ENCODE peak calls at places on chromosome 6, in four cellular contexts. F, L, R and J are unnamed samples.

GRCh38 chr6:167751579-167752115 is 75.1 kb upstream of the AFDN start:
- DNase-seq in F (no peak), L (no peak), R (no peak), J (no peak)

GRCh38 chr6:105642708-105643107 is 239.8 kb upstream of the PREP start:
- DNase-seq in F (no peak), L (no peak), R (no peak), J (no peak)

GRCh38 chr6:145745861-145746260 is 10.5 kb upstream of the EPM2A start:
- DNase-seq in F (no peak), L (no peak), R (no peak), J (no peak)

GRCh38 chr6:64538760-64539159 is 903.2 kb downstream of the PHF3 start:
- DNase-seq in F (no peak), L (no peak), R (no peak), J (peak; percentile 17)

GRCh38 chr6:75750925-75751324 is 1.9 kb downstream of the MYO6 start:
- DNase-seq in F (no peak), L (no peak), R (no peak), J (no peak)

GRCh38 chr6:40244684-40245083 is 310.4 kb upstream of the MOCS1 start:
- DNase-seq in F (no peak), L (no peak), R (no peak), J (no peak)

GRCh38 chr6:73362869-73363536 is 545 bp downstream of the KHDC3L start:
- DNase-seq in F (no peak), L (no peak), R (no peak), J (no peak)

GRCh38 chr6:12749531-12750379 is 33.2 kb downstream of the PHACTR1 start:
- DNase-seq in F (no peak), L (peak; percentile 25), R (no peak), J (peak; percentile 89)

GRCh38 chr6:82487895-82488294 is 124.3 kb downstream of the TPBG start:
- DNase-seq in F (no peak), L (no peak), R (no peak), J (no peak)

GRCh38 chr6:143734641-143735063 is 56.9 kb downstream of the PHACTR2 start:
- DNase-seq in F (no peak), L (no peak), R (no peak), J (peak; percentile 57)

GRCh38 chr6:156065838-156066237 is 610.2 kb upstream of the NOX3 start:
- DNase-seq in F (no peak), L (no peak), R (no peak), J (no peak)

GRCh38 chr6:134714679-134715078 is 235.2 kb downstream of the ALDH8A1 start:
- DNase-seq in F (no peak), L (no peak), R (no peak), J (no peak)

GRCh38 chr6:125066964-125067363 is 86.6 kb upstream of the TPD52L1 start:
- DNase-seq in F (no peak), L (no peak), R (no peak), J (no peak)

GRCh38 chr6:44041461-44042260 is 85.6 kb downstream of the MRPL14 start:
- DNase-seq in F (no peak), L (peak; percentile 68), R (no peak), J (no peak)

GRCh38 chr6:122580731-122581130 is 29.5 kb upstream of the PKIB start:
- DNase-seq in F (no peak), L (no peak), R (peak; percentile 4), J (no peak)

GRCh38 chr6:69917834-69918233 is 51.5 kb downstream of the COL19A1 start:
- DNase-seq in F (peak; percentile 20), L (no peak), R (no peak), J (no peak)

GRCh38 chr6:21887301-21888185 is 294.0 kb downstream of the SOX4 start:
- DNase-seq in F (no peak), L (no peak), R (peak; percentile 7), J (no peak)

GRCh38 chr6:46903175-46903574 is 18.6 kb downstream of the ADGRF5 start:
- DNase-seq in F (no peak), L (no peak), R (peak; percentile 30), J (no peak)

GRCh38 chr6:2931055-2931454 is 27.9 kb upstream of the SERPINB9 start:
- DNase-seq in F (no peak), L (no peak), R (no peak), J (no peak)

GRCh38 chr6:154371337-154371736 is 14.7 kb upstream of the IPCEF1 start:
- DNase-seq in F (no peak), L (no peak), R (no peak), J (no peak)

GRCh38 chr6:36699290-36699689 is 1.7 kb downstream of the RAB44 start:
- DNase-seq in F (no peak), L (no peak), R (no peak), J (no peak)

GRCh38 chr6:34025851-34026250 is 120.0 kb downstream of the GRM4 start:
- DNase-seq in F (no peak), L (no peak), R (no peak), J (peak; percentile 84)

GRCh38 chr6:169162249-169162967 is 91.2 kb downstream of the THBS2 start:
- DNase-seq in F (no peak), L (no peak), R (no peak), J (peak; percentile 4)

GRCh38 chr6:67252663-67253062 is 1382.4 kb upstream of the ADGRB3 start:
- DNase-seq in F (no peak), L (no peak), R (no peak), J (peak; percentile 45)

GRCh38 chr6:51411726-51412125 is 593.1 kb downstream of the TFAP2B start:
- DNase-seq in F (no peak), L (no peak), R (no peak), J (no peak)

GRCh38 chr6:11585426-11586016 is 48.0 kb downstream of the TMEM170B start:
- DNase-seq in F (peak; percentile 32), L (no peak), R (peak; percentile 55), J (peak; percentile 51)

GRCh38 chr6:52374247-52374646 is 12.3 kb downstream of the PAQR8 start:
- DNase-seq in F (no peak), L (no peak), R (no peak), J (no peak)

GRCh38 chr6:147549531-147549930 is 41.0 kb downstream of the SAMD5 start:
- DNase-seq in F (no peak), L (no peak), R (no peak), J (no peak)

GRCh38 chr6:84526631-84527030 is 237.8 kb downstream of the TBX18 start:
- DNase-seq in F (no peak), L (no peak), R (no peak), J (no peak)

DNA sequence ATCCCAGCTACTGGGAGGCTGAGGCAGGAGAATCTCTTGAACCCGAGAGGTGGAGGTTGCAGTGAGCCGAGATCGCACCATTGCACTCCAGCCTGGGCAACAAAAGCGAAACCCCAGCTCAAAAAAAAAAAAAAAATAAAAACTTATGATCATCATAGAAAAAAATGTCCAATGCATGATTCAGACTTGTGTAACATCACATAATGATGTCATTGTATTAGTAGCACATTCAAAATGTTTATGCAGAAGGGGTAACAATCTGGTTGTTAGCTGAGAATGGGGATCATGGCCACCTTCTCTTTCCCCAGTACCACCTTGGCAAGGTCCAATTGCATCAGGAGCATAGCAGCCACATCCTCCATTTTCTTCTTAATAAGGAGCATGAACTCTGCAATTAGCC is 137.6 kb upstream of the MARCKS start:
- DNase-seq in F (no peak), L (no peak), R (no peak), J (no peak)
- TF ChIP-seq USF2 in F (no peak), L (no peak), R (no peak), J (no peak)

GRCh38 chr6:79632580-79632979 is 1.5 kb downstream of the SH3BGRL2 start:
- DNase-seq in F (no peak), L (no peak), R (peak; percentile 44), J (no peak)

GRCh38 chr6:79630400-79630882 is 688 bp upstream of the SH3BGRL2 start:
- DNase-seq in F (no peak), L (no peak), R (no peak), J (no peak)

GRCh38 chr6:79631800-79632172 is 657 bp downstream of the SH3BGRL2 start:
- DNase-seq in F (no peak), L (no peak), R (no peak), J (no peak)

GRCh38 chr6:79628466-79629288 is 2.5 kb upstream of the SH3BGRL2 start:
- DNase-seq in F (no peak), L (no peak), R (no peak), J (no peak)

GRCh38 chr6:79630883-79631799 is at the start of gene SH3BGRL2:
- DNase-seq in F (no peak), L (peak; percentile 33), R (peak; percentile 89), J (peak; percentile 95)
- TF ChIP-seq EP300 in F (no peak), L (no peak), R (no peak), J (no peak)

DNA sequence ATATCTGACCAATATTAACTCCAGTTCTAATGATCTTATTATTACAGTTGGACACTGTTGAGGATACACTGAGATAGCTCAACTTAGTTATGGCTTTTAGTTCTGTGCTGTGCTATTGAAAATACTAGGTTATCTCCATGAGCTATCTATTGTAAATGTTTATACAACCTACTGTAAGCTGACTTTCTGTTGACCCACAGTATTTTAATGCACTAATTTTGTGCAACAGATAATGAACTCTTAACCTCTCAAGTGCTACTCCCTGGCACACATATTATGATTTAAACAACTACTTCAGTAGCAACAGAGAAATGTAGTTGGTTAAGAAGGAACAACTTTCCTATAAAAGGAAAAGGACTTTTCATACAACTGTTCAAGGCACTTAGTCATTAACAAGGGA is 5.2 kb upstream of the MMS22L start:
- DNase-seq in F (no peak), L (no peak), R (peak; percentile 27), J (no peak)
- TF ChIP-seq TCF12 in F (no peak), L (no peak), R (no peak), J (no peak)

GRCh38 chr6:20870493-20870892 is 336.2 kb downstream of the CDKAL1 start:
- DNase-seq in F (no peak), L (no peak), R (no peak), J (no peak)

GRCh38 chr6:20861479-20861878 is 327.2 kb downstream of the CDKAL1 start:
- DNase-seq in F (no peak), L (no peak), R (no peak), J (peak; percentile 27)

GRCh38 chr6:20868397-20869185 is 334.3 kb downstream of the CDKAL1 start:
- DNase-seq in F (no peak), L (no peak), R (no peak), J (peak; percentile 24)

GRCh38 chr6:20866038-20866437 is 331.8 kb downstream of the CDKAL1 start:
- DNase-seq in F (no peak), L (no peak), R (no peak), J (no peak)

GRCh38 chr6:20866940-20867630 is 332.8 kb downstream of the CDKAL1 start:
- DNase-seq in F (no peak), L (no peak), R (no peak), J (no peak)
- TF ChIP-seq USF2 in F (no peak), L (no peak), R (no peak), J (no peak)

GRCh38 chr6:111664565-111665039 is 58.9 kb upstream of the TRAF3IP2 start:
- DNase-seq in F (no peak), L (no peak), R (no peak), J (no peak)

GRCh38 chr6:111667921-111668320 is 62.2 kb upstream of the TRAF3IP2 start:
- DNase-seq in F (no peak), L (no peak), R (no peak), J (peak; percentile 33)

GRCh38 chr6:111669326-111669725 is 63.6 kb upstream of the TRAF3IP2 start:
- DNase-seq in F (no peak), L (no peak), R (no peak), J (no peak)

GRCh38 chr6:111668410-111668809 is 62.7 kb upstream of the TRAF3IP2 start:
- DNase-seq in F (no peak), L (no peak), R (no peak), J (peak; percentile 42)

GRCh38 chr6:111666812-111667211 is 61.1 kb upstream of the TRAF3IP2 start:
- DNase-seq in F (no peak), L (no peak), R (no peak), J (no peak)
- TF ChIP-seq EP300 in F (no peak), L (no peak), R (no peak), J (no peak)

GRCh38 chr6:93858213-93858612 is 438.9 kb upstream of the EPHA7 start:
- DNase-seq in F (no peak), L (no peak), R (no peak), J (no peak)
- TF ChIP-seq TCF12 in F (no peak), L (no peak), R (no peak), J (no peak)